ENCODE peak calls at places on chromosomes 6 and 20, in ten cellular contexts. One of them, this sample, is unnamed.

GRCh38 chr20:63628246-63628975 is 1.5 kb upstream of the GMEB2 start:
- DNase-seq in SJSA1: peak; percentile 70
- DNase-seq in left lung: peak; percentile 83
- DNase-seq in psoas muscle: peak; percentile 66
- DNase-seq in heart left ventricle: peak; percentile 77
- DNase-seq in HAP-1: peak; percentile 91
- DNase-seq in heart right ventricle: peak; percentile 54
- DNase-seq in GM06990: peak; percentile 78
- DNase-seq in tibial nerve: peak; percentile 49
- DNase-seq in fibroblast of lung: peak; percentile 60
- DNase-seq in this sample: peak; percentile 79

GRCh38 chr6:83633609-83634008 is 75.3 kb downstream of the SNAP91 start:
- DNase-seq in SJSA1: no peak
- DNase-seq in left lung: no peak
- DNase-seq in psoas muscle: no peak
- DNase-seq in heart left ventricle: no peak
- DNase-seq in HAP-1: no peak
- DNase-seq in heart right ventricle: no peak
- DNase-seq in GM06990: no peak
- DNase-seq in tibial nerve: no peak
- DNase-seq in fibroblast of lung: no peak
- DNase-seq in this sample: no peak

GRCh38 chr20:23244207-23244915 is 106.2 kb upstream of the NXT1 start:
- DNase-seq in SJSA1: peak; percentile 56
- DNase-seq in left lung: no peak
- DNase-seq in psoas muscle: peak; percentile 69
- DNase-seq in heart left ventricle: no peak
- DNase-seq in HAP-1: no peak
- DNase-seq in heart right ventricle: no peak
- DNase-seq in GM06990: no peak
- DNase-seq in tibial nerve: no peak
- DNase-seq in fibroblast of lung: no peak
- DNase-seq in this sample: no peak

GRCh38 chr6:152461556-152461955 is 175.6 kb downstream of the SYNE1 start:
- DNase-seq in SJSA1: no peak
- DNase-seq in left lung: no peak
- DNase-seq in psoas muscle: no peak
- DNase-seq in heart left ventricle: no peak
- DNase-seq in HAP-1: no peak
- DNase-seq in heart right ventricle: no peak
- DNase-seq in GM06990: no peak
- DNase-seq in tibial nerve: no peak
- DNase-seq in fibroblast of lung: peak; percentile 9
- DNase-seq in this sample: no peak

GRCh38 chr6:137736048-137736846 is 130.8 kb upstream of the TNFAIP3 start:
- DNase-seq in SJSA1: no peak
- DNase-seq in left lung: no peak
- DNase-seq in psoas muscle: no peak
- DNase-seq in heart left ventricle: no peak
- DNase-seq in HAP-1: no peak
- DNase-seq in heart right ventricle: no peak
- DNase-seq in GM06990: peak; percentile 28
- DNase-seq in tibial nerve: no peak
- DNase-seq in fibroblast of lung: peak; percentile 43
- DNase-seq in this sample: no peak

GRCh38 chr6:137942736-137943135 is 75.7 kb downstream of the TNFAIP3 start:
- DNase-seq in SJSA1: no peak
- DNase-seq in left lung: no peak
- DNase-seq in psoas muscle: no peak
- DNase-seq in heart left ventricle: no peak
- DNase-seq in HAP-1: no peak
- DNase-seq in heart right ventricle: no peak
- DNase-seq in GM06990: no peak
- DNase-seq in tibial nerve: no peak
- DNase-seq in fibroblast of lung: no peak
- DNase-seq in this sample: no peak

GRCh38 chr20:49586967-49587587 is 19.1 kb upstream of the PTGIS start:
- DNase-seq in SJSA1: no peak
- DNase-seq in left lung: no peak
- DNase-seq in psoas muscle: no peak
- DNase-seq in heart left ventricle: no peak
- DNase-seq in HAP-1: no peak
- DNase-seq in heart right ventricle: no peak
- DNase-seq in GM06990: no peak
- DNase-seq in tibial nerve: no peak
- DNase-seq in fibroblast of lung: no peak
- DNase-seq in this sample: no peak

GRCh38 chr6:21199246-21199645 is 394.3 kb upstream of the SOX4 start:
- DNase-seq in SJSA1: no peak
- DNase-seq in left lung: no peak
- DNase-seq in psoas muscle: no peak
- DNase-seq in heart left ventricle: no peak
- DNase-seq in HAP-1: no peak
- DNase-seq in heart right ventricle: no peak
- DNase-seq in GM06990: no peak
- DNase-seq in tibial nerve: no peak
- DNase-seq in fibroblast of lung: no peak
- DNase-seq in this sample: no peak

DNA sequence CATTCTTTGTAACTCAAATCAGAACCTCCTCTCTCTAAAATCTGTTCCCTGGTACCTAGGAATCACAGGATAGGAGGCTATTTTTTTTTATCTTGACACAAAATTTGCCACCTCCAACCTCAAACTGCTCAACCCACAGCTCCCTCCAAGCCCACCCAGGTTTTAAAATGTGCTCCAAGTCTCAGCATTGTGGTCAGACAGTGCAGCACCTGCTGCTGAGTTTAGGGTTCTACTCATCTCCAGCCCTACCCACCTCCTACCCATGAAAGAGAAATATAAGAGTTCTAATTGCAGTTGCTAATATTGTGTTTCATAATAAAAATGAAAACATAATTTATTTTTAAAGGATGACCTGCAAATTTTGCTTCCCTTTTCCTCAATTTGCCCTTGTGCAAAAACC is 496.5 kb downstream of the MAFB start:
- DNase-seq in SJSA1: no peak
- DNase-seq in left lung: no peak
- DNase-seq in psoas muscle: no peak
- DNase-seq in heart left ventricle: no peak
- DNase-seq in HAP-1: no peak
- DNase-seq in heart right ventricle: no peak
- DNase-seq in GM06990: no peak
- DNase-seq in tibial nerve: no peak
- DNase-seq in fibroblast of lung: no peak
- DNase-seq in this sample: no peak
- H3K4me3 ChIP-seq in SJSA1: no peak overlapping the region
- H3K4me3 ChIP-seq in left lung: no peak overlapping the region
- H3K4me3 ChIP-seq in psoas muscle: no peak overlapping the region
- H3K4me3 ChIP-seq in heart left ventricle: no peak overlapping the region
- H3K4me3 ChIP-seq in HAP-1: no peak overlapping the region
- H3K4me3 ChIP-seq in heart right ventricle: no peak overlapping the region
- H3K4me3 ChIP-seq in GM06990: no peak overlapping the region
- H3K4me3 ChIP-seq in tibial nerve: no peak overlapping the region
- H3K4me3 ChIP-seq in fibroblast of lung: no peak overlapping the region
- H3K4me3 ChIP-seq in this sample: no peak overlapping the region

GRCh38 chr6:42083530-42083929 is 33.2 kb downstream of the TAF8 start:
- DNase-seq in SJSA1: no peak
- DNase-seq in left lung: peak; percentile 12
- DNase-seq in psoas muscle: peak; percentile 7
- DNase-seq in heart left ventricle: peak; percentile 19
- DNase-seq in HAP-1: no peak
- DNase-seq in heart right ventricle: no peak
- DNase-seq in GM06990: no peak
- DNase-seq in tibial nerve: no peak
- DNase-seq in fibroblast of lung: no peak
- DNase-seq in this sample: no peak
- H3K27me3 ChIP-seq in SJSA1: no peaks in the 10 kb centered on the region
- H3K27me3 ChIP-seq in left lung: no peaks in the 10 kb centered on the region
- H3K27me3 ChIP-seq in psoas muscle: no peaks in the 10 kb centered on the region
- H3K27me3 ChIP-seq in heart left ventricle: no peaks in the 10 kb centered on the region
- H3K27me3 ChIP-seq in HAP-1: no peaks in the 10 kb centered on the region
- H3K27me3 ChIP-seq in heart right ventricle: no peaks in the 10 kb centered on the region
- H3K27me3 ChIP-seq in GM06990: no peaks in the 10 kb centered on the region
- H3K27me3 ChIP-seq in tibial nerve: no peaks in the 10 kb centered on the region
- H3K27me3 ChIP-seq in fibroblast of lung: no peaks in the 10 kb centered on the region
- H3K27me3 ChIP-seq in this sample: no peaks in the 10 kb centered on the region

GRCh38 chr20:56558968-56559367 is 25.9 kb downstream of the FAM209B start:
- DNase-seq in SJSA1: no peak
- DNase-seq in left lung: no peak
- DNase-seq in psoas muscle: no peak
- DNase-seq in heart left ventricle: no peak
- DNase-seq in HAP-1: no peak
- DNase-seq in heart right ventricle: peak; percentile 16
- DNase-seq in GM06990: no peak
- DNase-seq in tibial nerve: no peak
- DNase-seq in fibroblast of lung: no peak
- DNase-seq in this sample: no peak

GRCh38 chr20:56554869-56555268 is 21.8 kb downstream of the FAM209B start:
- DNase-seq in SJSA1: peak; percentile 89
- DNase-seq in left lung: no peak
- DNase-seq in psoas muscle: no peak
- DNase-seq in heart left ventricle: no peak
- DNase-seq in HAP-1: peak; percentile 73
- DNase-seq in heart right ventricle: no peak
- DNase-seq in GM06990: peak; percentile 49
- DNase-seq in tibial nerve: peak; percentile 23
- DNase-seq in fibroblast of lung: peak; percentile 98
- DNase-seq in this sample: peak; percentile 86

GRCh38 chr20:56551571-56551970 is 18.5 kb downstream of the FAM209B start:
- DNase-seq in SJSA1: no peak
- DNase-seq in left lung: no peak
- DNase-seq in psoas muscle: no peak
- DNase-seq in heart left ventricle: no peak
- DNase-seq in HAP-1: no peak
- DNase-seq in heart right ventricle: no peak
- DNase-seq in GM06990: no peak
- DNase-seq in tibial nerve: no peak
- DNase-seq in fibroblast of lung: no peak
- DNase-seq in this sample: no peak

DNA sequence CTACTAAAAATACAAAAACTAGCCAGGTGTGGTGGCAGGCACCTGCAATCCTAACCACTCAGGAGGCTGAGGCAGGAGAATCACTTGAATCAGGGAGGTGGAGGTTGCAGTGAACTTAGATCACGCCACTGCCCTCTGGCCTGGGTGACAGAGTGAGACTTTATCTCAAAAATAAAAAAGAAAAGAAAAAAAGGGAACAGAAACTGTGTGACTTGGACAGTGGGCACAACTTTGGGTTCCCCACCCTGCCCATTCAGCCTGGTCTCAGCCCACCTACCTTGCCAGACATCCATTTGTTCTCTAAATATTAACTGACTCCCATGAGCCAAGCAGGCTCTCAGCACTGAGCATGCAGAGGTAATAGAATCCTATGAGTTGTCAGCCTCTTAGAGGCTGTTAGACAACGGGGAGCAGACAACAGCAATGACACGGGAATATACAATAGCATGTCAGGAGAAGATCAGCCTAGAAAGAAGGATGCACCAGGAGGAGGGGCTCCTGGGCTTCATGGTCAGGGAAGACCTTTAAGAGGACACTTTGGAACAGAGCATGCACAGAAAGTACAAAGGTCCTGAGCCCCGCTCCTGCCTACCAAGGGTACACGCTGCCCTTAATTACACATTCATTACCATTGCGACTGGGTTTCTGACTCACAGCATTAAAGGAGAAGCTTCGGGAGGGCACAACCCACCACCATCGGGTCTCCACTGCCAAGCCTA is 20.0 kb downstream of the FAM209B start:
- DNase-seq in SJSA1: no peak
- DNase-seq in left lung: no peak
- DNase-seq in psoas muscle: no peak
- DNase-seq in heart left ventricle: no peak
- DNase-seq in HAP-1: no peak
- DNase-seq in heart right ventricle: no peak
- DNase-seq in GM06990: no peak
- DNase-seq in tibial nerve: no peak
- DNase-seq in fibroblast of lung: no peak
- DNase-seq in this sample: no peak
- H3K4me3 ChIP-seq in SJSA1: no peak overlapping the region
- H3K4me3 ChIP-seq in left lung: no peak overlapping the region
- H3K4me3 ChIP-seq in psoas muscle: no peak overlapping the region
- H3K4me3 ChIP-seq in heart left ventricle: no peak overlapping the region
- H3K4me3 ChIP-seq in HAP-1: no peak overlapping the region
- H3K4me3 ChIP-seq in heart right ventricle: no peak overlapping the region
- H3K4me3 ChIP-seq in GM06990: no peak overlapping the region
- H3K4me3 ChIP-seq in tibial nerve: no peak overlapping the region
- H3K4me3 ChIP-seq in fibroblast of lung: no peak overlapping the region
- H3K4me3 ChIP-seq in this sample: no peak overlapping the region

GRCh38 chr6:165850434-165851019 is 187.5 kb upstream of the PDE10A start:
- DNase-seq in SJSA1: no peak
- DNase-seq in left lung: peak; percentile 90
- DNase-seq in psoas muscle: peak; percentile 79
- DNase-seq in heart left ventricle: peak; percentile 84
- DNase-seq in HAP-1: peak; percentile 52
- DNase-seq in heart right ventricle: peak; percentile 81
- DNase-seq in GM06990: peak; percentile 20
- DNase-seq in tibial nerve: peak; percentile 81
- DNase-seq in fibroblast of lung: peak; percentile 32
- DNase-seq in this sample: peak; percentile 33
- H3K27me3 ChIP-seq in SJSA1: peaks cover 17% of the 10 kb centered on the region
- H3K27me3 ChIP-seq in left lung: peaks cover 27% of the 10 kb centered on the region
- H3K27me3 ChIP-seq in psoas muscle: peaks cover 32% of the 10 kb centered on the region
- H3K27me3 ChIP-seq in heart left ventricle: peaks cover 42% of the 10 kb centered on the region
- H3K27me3 ChIP-seq in HAP-1: no peaks in the 10 kb centered on the region
- H3K27me3 ChIP-seq in heart right ventricle: peaks cover 33% of the 10 kb centered on the region
- H3K27me3 ChIP-seq in GM06990: peaks cover 2% of the 10 kb centered on the region
- H3K27me3 ChIP-seq in tibial nerve: peaks cover 34% of the 10 kb centered on the region
- H3K27me3 ChIP-seq in fibroblast of lung: no peaks in the 10 kb centered on the region
- H3K27me3 ChIP-seq in this sample: no peaks in the 10 kb centered on the region

GRCh38 chr6:18237167-18237566 is 27.2 kb downstream of the DEK start:
- DNase-seq in SJSA1: no peak
- DNase-seq in left lung: no peak
- DNase-seq in psoas muscle: no peak
- DNase-seq in heart left ventricle: no peak
- DNase-seq in HAP-1: no peak
- DNase-seq in heart right ventricle: no peak
- DNase-seq in GM06990: no peak
- DNase-seq in tibial nerve: no peak
- DNase-seq in fibroblast of lung: no peak
- DNase-seq in this sample: no peak

GRCh38 chr6:18235524-18235923 is 28.8 kb downstream of the DEK start:
- DNase-seq in SJSA1: no peak
- DNase-seq in left lung: no peak
- DNase-seq in psoas muscle: no peak
- DNase-seq in heart left ventricle: no peak
- DNase-seq in HAP-1: no peak
- DNase-seq in heart right ventricle: no peak
- DNase-seq in GM06990: no peak
- DNase-seq in tibial nerve: no peak
- DNase-seq in fibroblast of lung: no peak
- DNase-seq in this sample: no peak

GRCh38 chr6:18240230-18240629 is 24.1 kb downstream of the DEK start:
- DNase-seq in SJSA1: no peak
- DNase-seq in left lung: no peak
- DNase-seq in psoas muscle: no peak
- DNase-seq in heart left ventricle: no peak
- DNase-seq in HAP-1: peak; percentile 93
- DNase-seq in heart right ventricle: no peak
- DNase-seq in GM06990: no peak
- DNase-seq in tibial nerve: no peak
- DNase-seq in fibroblast of lung: no peak
- DNase-seq in this sample: no peak

GRCh38 chr6:18234564-18234963 is 29.8 kb downstream of the DEK start:
- DNase-seq in SJSA1: no peak
- DNase-seq in left lung: no peak
- DNase-seq in psoas muscle: no peak
- DNase-seq in heart left ventricle: no peak
- DNase-seq in HAP-1: no peak
- DNase-seq in heart right ventricle: no peak
- DNase-seq in GM06990: no peak
- DNase-seq in tibial nerve: no peak
- DNase-seq in fibroblast of lung: no peak
- DNase-seq in this sample: no peak
- H3K4me3 ChIP-seq in SJSA1: no peak overlapping the region
- H3K4me3 ChIP-seq in left lung: no peak overlapping the region
- H3K4me3 ChIP-seq in psoas muscle: no peak overlapping the region
- H3K4me3 ChIP-seq in heart left ventricle: no peak overlapping the region
- H3K4me3 ChIP-seq in HAP-1: no peak overlapping the region
- H3K4me3 ChIP-seq in heart right ventricle: no peak overlapping the region
- H3K4me3 ChIP-seq in GM06990: no peak overlapping the region
- H3K4me3 ChIP-seq in tibial nerve: no peak overlapping the region
- H3K4me3 ChIP-seq in fibroblast of lung: no peak overlapping the region
- H3K4me3 ChIP-seq in this sample: no peak overlapping the region

This sample was measured in MG63.